ENCODE peak calls at places on chromosomes 6 and 20, in four cellular contexts. One of them, this sample, is unnamed.

GRCh38 chr6:20955751-20956150 is 421.5 kb downstream of the CDKAL1 start:
- DNase-seq in HepG2: no peak
- DNase-seq in GM12878: no peak
- DNase-seq in SK-N-SH: no peak
- DNase-seq in this sample: no peak

GRCh38 chr6:11929451-11929850 is 82.7 kb upstream of the HIVEP1 start:
- DNase-seq in HepG2: no peak
- DNase-seq in SK-N-SH: no peak
- DNase-seq in GM12878: no peak
- DNase-seq in this sample: no peak

GRCh38 chr6:85372188-85372914 is 77.5 kb upstream of the NT5E start:
- DNase-seq in GM12878: no peak
- DNase-seq in HepG2: peak; percentile 16
- DNase-seq in SK-N-SH: no peak
- DNase-seq in this sample: no peak

GRCh38 chr6:110178626-110179405 is 654 bp downstream of the WASF1 start:
- DNase-seq in HepG2: peak; percentile 74
- DNase-seq in SK-N-SH: peak; percentile 72
- DNase-seq in GM12878: no peak
- DNase-seq in this sample: peak; percentile 59

GRCh38 chr6:106257195-106257594 is 68.4 kb downstream of the ATG5 start:
- DNase-seq in SK-N-SH: no peak
- DNase-seq in GM12878: no peak
- DNase-seq in HepG2: no peak
- DNase-seq in this sample: no peak

GRCh38 chr6:158903801-158904200 is 84.6 kb upstream of the EZR start:
- DNase-seq in SK-N-SH: no peak
- DNase-seq in HepG2: no peak
- DNase-seq in GM12878: no peak
- DNase-seq in this sample: no peak

GRCh38 chr6:169738204-169738971 is 13.0 kb downstream of the DYNLT2 start:
- DNase-seq in HepG2: no peak
- DNase-seq in SK-N-SH: no peak
- DNase-seq in GM12878: no peak
- DNase-seq in this sample: no peak

GRCh38 chr6:129353067-129353466 is 356.9 kb downstream of the ARHGAP18 start:
- DNase-seq in HepG2: no peak
- DNase-seq in GM12878: no peak
- DNase-seq in SK-N-SH: no peak
- DNase-seq in this sample: no peak

GRCh38 chr6:160520043-160520904 is 143.8 kb downstream of the LPA start:
- DNase-seq in GM12878: no peak
- DNase-seq in SK-N-SH: peak; percentile 79
- DNase-seq in HepG2: peak; percentile 50
- DNase-seq in this sample: peak; percentile 25

GRCh38 chr20:8749101-8749500 is 319.8 kb upstream of the PLCB4 start:
- DNase-seq in SK-N-SH: no peak
- DNase-seq in GM12878: no peak
- DNase-seq in HepG2: no peak
- DNase-seq in this sample: no peak

GRCh38 chr6:25652007-25652515 is at the start of gene SCGN:
- DNase-seq in SK-N-SH: peak; percentile 76
- DNase-seq in HepG2: peak; percentile 55
- DNase-seq in GM12878: no peak
- DNase-seq in this sample: peak; percentile 89

GRCh38 chr20:6644818-6645620 is 122.5 kb upstream of the BMP2 start:
- DNase-seq in SK-N-SH: no peak
- DNase-seq in HepG2: no peak
- DNase-seq in GM12878: no peak
- DNase-seq in this sample: no peak

GRCh38 chr20:37990571-37991151 is 42.6 kb downstream of the TTI1 start:
- DNase-seq in GM12878: peak; percentile 84
- DNase-seq in SK-N-SH: peak; percentile 67
- DNase-seq in HepG2: peak; percentile 40
- DNase-seq in this sample: no peak

GRCh38 chr6:116557863-116558262 is 4.3 kb downstream of the CALHM4 start:
- DNase-seq in SK-N-SH: no peak
- DNase-seq in HepG2: peak; percentile 22
- DNase-seq in GM12878: no peak
- DNase-seq in this sample: no peak

GRCh38 chr6:139016337-139017213 is 12.0 kb upstream of the ABRACL start:
- DNase-seq in GM12878: no peak
- DNase-seq in SK-N-SH: no peak
- DNase-seq in HepG2: no peak
- DNase-seq in this sample: peak; percentile 37

GRCh38 chr20:20491110-20491783 is 123.3 kb downstream of the INSM1 start:
- DNase-seq in HepG2: no peak
- DNase-seq in SK-N-SH: no peak
- DNase-seq in GM12878: no peak
- DNase-seq in this sample: no peak

GRCh38 chr6:157023958-157024357 is 246.8 kb downstream of the ARID1B start:
- DNase-seq in GM12878: no peak
- DNase-seq in SK-N-SH: no peak
- DNase-seq in HepG2: no peak
- DNase-seq in this sample: no peak

GRCh38 chr6:46491789-46492547 is 719 bp upstream of the RCAN2 start:
- DNase-seq in GM12878: no peak
- DNase-seq in HepG2: peak; percentile 6
- DNase-seq in SK-N-SH: peak; percentile 63
- DNase-seq in this sample: peak; percentile 74

GRCh38 chr6:50929323-50929722 is 110.7 kb downstream of the TFAP2B start:
- DNase-seq in SK-N-SH: no peak
- DNase-seq in HepG2: no peak
- DNase-seq in GM12878: no peak
- DNase-seq in this sample: no peak

GRCh38 chr20:25087186-25087929 is 5.4 kb upstream of the VSX1 start:
- DNase-seq in SK-N-SH: no peak
- DNase-seq in GM12878: no peak
- DNase-seq in HepG2: no peak
- DNase-seq in this sample: no peak

GRCh38 chr20:51562334-51563140 is 20.0 kb upstream of the NFATC2 start:
- DNase-seq in SK-N-SH: peak; percentile 82
- DNase-seq in HepG2: no peak
- DNase-seq in GM12878: no peak
- DNase-seq in this sample: no peak

GRCh38 chr20:53298900-53299299 is 294.7 kb downstream of the ZNF217 start:
- DNase-seq in GM12878: no peak
- DNase-seq in SK-N-SH: no peak
- DNase-seq in HepG2: no peak
- DNase-seq in this sample: no peak

GRCh38 chr20:45254867-45255266 is 503 bp upstream of the SLPI start:
- DNase-seq in HepG2: peak; percentile 37
- DNase-seq in GM12878: no peak
- DNase-seq in SK-N-SH: no peak
- DNase-seq in this sample: no peak

GRCh38 chr6:112665815-112666214 is 318.7 kb downstream of the RFPL4B start:
- DNase-seq in GM12878: no peak
- DNase-seq in HepG2: no peak
- DNase-seq in SK-N-SH: no peak
- DNase-seq in this sample: no peak
- TF ChIP-seq TCF12 in GM12878: no peak
- TF ChIP-seq TCF12 in HepG2: no peak
- TF ChIP-seq TCF12 in SK-N-SH: no peak
- TF ChIP-seq TCF12 in this sample: no peak

GRCh38 chr20:21767739-21768223 is 62.3 kb downstream of the PAX1 start:
- DNase-seq in HepG2: peak; percentile 86
- DNase-seq in GM12878: no peak
- DNase-seq in SK-N-SH: peak; percentile 21
- DNase-seq in this sample: peak; percentile 34
- H2AFZ ChIP-seq in HepG2: no peak overlapping the region
- H2AFZ ChIP-seq in GM12878: no peak overlapping the region
- H2AFZ ChIP-seq in SK-N-SH: no peak overlapping the region
- H2AFZ ChIP-seq in this sample: peak overlapping the region; percentile 100

GRCh38 chr20:49479785-49480184 is 2.7 kb downstream of the KCNB1 start:
- DNase-seq in SK-N-SH: no peak
- DNase-seq in HepG2: peak; percentile 76
- DNase-seq in GM12878: no peak
- DNase-seq in this sample: no peak

GRCh38 chr20:49482621-49483017 is at the start of gene KCNB1:
- DNase-seq in SK-N-SH: peak; percentile 48
- DNase-seq in GM12878: no peak
- DNase-seq in HepG2: peak; percentile 59
- DNase-seq in this sample: peak; percentile 72

GRCh38 chr20:49482173-49482572 is 295 bp downstream of the KCNB1 start:
- DNase-seq in SK-N-SH: no peak
- DNase-seq in GM12878: no peak
- DNase-seq in HepG2: no peak
- DNase-seq in this sample: no peak

GRCh38 chr20:49480236-49480635 is 2.2 kb downstream of the KCNB1 start:
- DNase-seq in GM12878: no peak
- DNase-seq in SK-N-SH: no peak
- DNase-seq in HepG2: no peak
- DNase-seq in this sample: no peak

GRCh38 chr20:49481116-49481515 is 1.4 kb downstream of the KCNB1 start:
- DNase-seq in GM12878: no peak
- DNase-seq in SK-N-SH: no peak
- DNase-seq in HepG2: no peak
- DNase-seq in this sample: no peak
- TF ChIP-seq TCF12 in GM12878: no peak
- TF ChIP-seq TCF12 in SK-N-SH: no peak
- TF ChIP-seq TCF12 in HepG2: no peak
- TF ChIP-seq TCF12 in this sample: no peak

GRCh38 chr6:72410769-72411168 is 211.1 kb upstream of the KCNQ5 start:
- DNase-seq in HepG2: no peak
- DNase-seq in GM12878: no peak
- DNase-seq in SK-N-SH: no peak
- DNase-seq in this sample: no peak

GRCh38 chr6:72411872-72412708 is 209.8 kb upstream of the KCNQ5 start:
- DNase-seq in GM12878: peak; percentile 59
- DNase-seq in SK-N-SH: peak; percentile 67
- DNase-seq in HepG2: peak; percentile 44
- DNase-seq in this sample: peak; percentile 62

GRCh38 chr6:72414648-72415047 is 207.2 kb upstream of the KCNQ5 start:
- DNase-seq in GM12878: no peak
- DNase-seq in HepG2: no peak
- DNase-seq in SK-N-SH: no peak
- DNase-seq in this sample: no peak

GRCh38 chr6:72413884-72414283 is 208.0 kb upstream of the KCNQ5 start:
- DNase-seq in GM12878: no peak
- DNase-seq in SK-N-SH: no peak
- DNase-seq in HepG2: peak; percentile 65
- DNase-seq in this sample: no peak

GRCh38 chr6:72412709-72413044 is 209.2 kb upstream of the KCNQ5 start:
- DNase-seq in HepG2: no peak
- DNase-seq in SK-N-SH: no peak
- DNase-seq in GM12878: no peak
- DNase-seq in this sample: no peak
- H2AFZ ChIP-seq in HepG2: no peak overlapping the region
- H2AFZ ChIP-seq in SK-N-SH: peak overlapping the region; percentile 38
- H2AFZ ChIP-seq in GM12878: no peak overlapping the region
- H2AFZ ChIP-seq in this sample: no peak overlapping the region

DNA sequence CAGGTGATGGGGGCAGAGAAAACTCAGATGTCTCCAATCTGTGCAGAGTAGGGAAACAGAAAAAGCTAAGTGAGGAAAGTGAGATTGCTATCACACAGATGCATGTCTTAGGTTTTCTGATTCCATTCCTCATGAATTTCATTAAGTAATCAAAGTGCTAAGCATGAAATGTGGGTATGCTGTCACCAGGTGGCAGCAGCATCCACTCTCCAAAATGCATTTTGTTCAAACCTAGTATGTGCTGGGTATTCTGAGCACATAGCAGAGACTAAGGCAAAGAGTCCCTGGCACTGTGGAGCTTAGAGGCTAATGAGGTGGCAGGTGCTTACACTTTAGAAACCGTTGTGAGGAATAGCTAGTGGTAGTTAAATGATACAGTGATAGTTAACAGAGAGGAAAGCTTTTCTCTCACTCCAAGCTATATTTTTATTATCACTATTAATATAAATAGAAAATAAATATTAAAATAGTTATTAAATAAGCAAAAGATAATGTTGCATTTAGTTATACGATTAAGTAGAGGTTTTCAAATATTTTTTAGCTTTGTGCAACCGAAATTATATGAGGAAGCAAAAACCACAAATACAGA is 179.5 kb downstream of the CDH26 start:
- DNase-seq in SK-N-SH: no peak
- DNase-seq in GM12878: no peak
- DNase-seq in HepG2: no peak
- DNase-seq in this sample: peak; percentile 62
- TF ChIP-seq TCF12 in SK-N-SH: no peak
- TF ChIP-seq TCF12 in GM12878: no peak
- TF ChIP-seq TCF12 in HepG2: no peak
- TF ChIP-seq TCF12 in this sample: no peak

DNA sequence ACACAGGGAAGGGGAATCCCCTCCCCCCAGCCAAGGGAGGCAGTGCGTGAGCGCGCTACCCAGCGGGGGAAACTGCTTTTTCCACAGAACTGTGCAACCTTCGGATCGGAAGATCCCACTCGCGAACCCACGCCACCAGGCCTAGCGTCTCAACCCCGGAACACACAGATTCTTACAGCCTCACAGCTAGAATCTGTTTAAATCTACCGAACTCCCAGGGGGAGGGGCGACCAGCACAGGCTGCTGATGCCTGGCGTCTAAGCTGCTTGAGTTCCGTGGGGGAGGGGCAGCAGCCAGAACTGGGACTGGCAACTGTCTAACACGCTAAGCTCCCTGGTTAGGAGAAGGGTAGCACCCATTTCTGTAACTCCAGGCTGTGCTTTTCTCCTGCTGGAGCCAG is 217.3 kb upstream of the TENT5A start:
- DNase-seq in HepG2: no peak
- DNase-seq in GM12878: no peak
- DNase-seq in SK-N-SH: no peak
- DNase-seq in this sample: peak; percentile 62
- H2AFZ ChIP-seq in HepG2: no peak overlapping the region
- H2AFZ ChIP-seq in GM12878: no peak overlapping the region
- H2AFZ ChIP-seq in SK-N-SH: no peak overlapping the region
- H2AFZ ChIP-seq in this sample: peak overlapping the region; percentile 59

DNA sequence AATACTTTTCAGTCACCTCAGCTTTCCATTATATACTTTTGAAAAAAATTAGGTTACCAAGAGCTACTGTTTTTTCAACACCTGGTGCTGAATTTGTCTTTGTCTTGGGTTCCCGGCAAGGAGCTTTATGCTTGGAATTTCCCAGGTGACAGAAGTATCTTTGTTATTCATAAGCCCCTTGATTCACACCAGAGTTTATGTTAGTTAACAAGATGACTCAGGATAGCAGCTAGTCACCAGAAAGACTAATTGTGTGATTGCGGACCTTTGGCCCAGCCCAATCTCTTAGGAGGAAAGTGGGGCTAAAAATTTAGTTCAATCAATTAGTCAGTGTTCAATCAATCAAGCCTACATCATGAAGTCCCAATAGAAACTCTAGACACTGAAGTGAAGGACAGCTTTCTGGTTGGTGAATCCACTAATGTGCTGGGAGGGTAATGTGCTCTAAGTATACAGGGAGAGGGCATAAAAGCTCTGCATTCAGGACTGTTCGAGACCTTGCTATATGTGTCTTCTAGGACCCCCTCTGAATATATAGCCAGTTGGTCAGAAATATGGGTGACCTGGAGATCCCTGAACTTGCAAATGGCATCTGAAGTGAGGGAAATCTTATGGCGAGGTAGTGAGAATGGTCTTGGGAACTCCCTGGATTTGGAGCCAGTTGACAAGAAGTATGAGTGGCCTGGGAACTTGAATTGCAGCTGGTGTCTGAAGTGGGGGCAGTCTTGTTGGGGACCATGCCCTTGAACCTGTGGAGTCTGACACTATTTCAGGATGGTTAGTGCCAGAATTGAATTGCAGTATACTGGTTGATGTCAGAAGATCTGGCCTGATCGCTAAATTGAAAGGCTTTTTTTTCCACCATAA is 16.2 kb downstream of the TMEM30A start:
- DNase-seq in SK-N-SH: no peak
- DNase-seq in HepG2: no peak
- DNase-seq in GM12878: no peak
- DNase-seq in this sample: no peak
- TF ChIP-seq TCF12 in SK-N-SH: no peak
- TF ChIP-seq TCF12 in HepG2: no peak
- TF ChIP-seq TCF12 in GM12878: no peak
- TF ChIP-seq TCF12 in this sample: peak; percentile 91

This sample was measured in H1.